ENCODE peak calls at places on chromosomes 4 and X, in five cellular contexts. U is cardiac fibroblast, S is fibroblast of mammary gland, K is nephron progenitor cell, Q is H9. A is an unnamed sample.

GRCh38 chr4:915595-915994 is 16.5 kb downstream of the GAK start:
- DNase-seq in S (peak), Q (no peak), U (peak), K (no peak), A (no peak)

GRCh38 chr4:27084685-27085356 is 224.2 kb downstream of the STIM2 start:
- DNase-seq in S (peak), Q (peak), K (peak), U (peak), A (peak)

GRCh38 chr4:24496597-24496996 is 87.8 kb downstream of the DHX15 start:
- DNase-seq in Q (no peak), S (no peak), K (no peak), U (no peak), A (no peak)

GRCh38 chr4:64767547-64767946 is 358.3 kb upstream of the TECRL start:
- DNase-seq in S (no peak), U (no peak), K (no peak), Q (no peak), A (no peak)

GRCh38 chr4:68218044-68218443 is 27.4 kb downstream of the TMPRSS11B start:
- DNase-seq in U (no peak), S (peak), K (no peak), Q (no peak), A (no peak)

GRCh38 chr4:60403986-60404385 is 796.1 kb upstream of the ADGRL3 start:
- DNase-seq in Q (no peak), K (no peak), U (no peak), S (no peak), A (no peak)

GRCh38 chr4:144209491-144209890 is 69.0 kb upstream of the GYPA start:
- DNase-seq in K (no peak), Q (no peak), S (no peak), U (no peak), A (no peak)

GRCh38 chrX:125131146-125131545 is 188.5 kb upstream of the TEX13C start:
- DNase-seq in S (no peak), K (no peak), Q (no peak), U (no peak), A (no peak)

GRCh38 chr4:17709760-17710068 is 71.7 kb downstream of the FAM184B start:
- DNase-seq in Q (no peak), U (no peak), K (no peak), S (no peak), A (no peak)

GRCh38 chr4:26727849-26728248 is 132.8 kb upstream of the STIM2 start:
- DNase-seq in Q (no peak), K (no peak), S (no peak), U (no peak), A (no peak)

GRCh38 chr4:43277003-43277402 is 384.5 kb downstream of the GRXCR1 start:
- DNase-seq in S (peak), U (no peak), Q (no peak), K (no peak), A (no peak)

GRCh38 chr4:179607003-179607402 is 2164.8 kb upstream of the AGA start:
- DNase-seq in K (no peak), U (no peak), Q (no peak), S (no peak), A (no peak)

GRCh38 chr4:134807231-134807745 is 605.7 kb upstream of the PABPC4L start:
- DNase-seq in S (no peak), K (no peak), Q (no peak), U (no peak), A (no peak)

GRCh38 chr4:3829954-3830773 is 64.0 kb downstream of the ADRA2C start:
- DNase-seq in K (peak), Q (peak), S (no peak), U (no peak), A (no peak)

GRCh38 chrX:66013195-66013816 is 26.6 kb downstream of the VSIG4 start:
- DNase-seq in U (no peak), Q (no peak), K (no peak), S (no peak), A (no peak)

GRCh38 chr4:75686346-75686745 is 13.1 kb upstream of the G3BP2 start:
- DNase-seq in S (peak), K (no peak), Q (no peak), U (no peak), A (no peak)

GRCh38 chr4:94871644-94872305 is 114.0 kb downstream of the BMPR1B start:
- DNase-seq in S (no peak), Q (no peak), U (no peak), K (no peak), A (no peak)

GRCh38 chrX:57380026-57380796 is 93.7 kb downstream of the FAAH2 start:
- DNase-seq in U (no peak), Q (no peak), S (no peak), K (no peak), A (no peak)

GRCh38 chr4:150323551-150324325 is 245.5 kb downstream of the DCLK2 start:
- DNase-seq in U (peak), K (no peak), S (no peak), Q (peak), A (no peak)

DNA sequence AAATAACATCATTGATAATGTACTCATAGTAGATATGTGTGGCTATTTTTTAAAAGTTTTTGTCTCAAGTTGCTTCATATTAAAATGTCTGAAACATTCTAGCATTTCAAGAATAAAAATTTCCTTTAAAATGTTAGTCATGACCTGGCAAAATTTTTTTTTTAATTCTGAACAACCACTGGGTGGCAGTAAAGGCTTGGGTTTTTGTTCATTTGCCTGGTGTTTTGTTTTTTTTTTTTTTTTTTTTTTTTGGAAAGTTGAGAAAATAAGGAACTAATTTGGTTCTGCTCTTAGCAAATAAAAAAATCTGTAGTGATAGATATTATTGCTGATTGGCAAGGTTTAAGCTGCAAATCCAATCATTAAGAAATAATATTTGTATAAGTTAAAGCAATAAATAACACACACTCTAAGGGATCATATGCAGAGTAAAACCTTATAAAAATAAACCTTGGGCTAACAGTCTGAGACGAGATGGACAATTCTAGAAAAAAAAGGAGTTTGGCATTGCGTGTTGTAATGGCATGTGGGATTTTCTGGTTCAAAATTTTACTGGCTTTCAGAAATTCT is 81.4 kb downstream of the CEP44 start:
- DNase-seq in U (peak), S (peak), Q (no peak), K (peak), A (peak)
- TF ChIP-seq CTCF in U (peak), S (peak), Q (peak), K (peak), A (peak)

GRCh38 chr4:52665592-52665991 is 6.5 kb upstream of the USP46 start:
- DNase-seq in Q (no peak), S (no peak), K (no peak), U (peak), A (no peak)
- TF ChIP-seq CTCF in Q (peak), S (peak), K (no peak), U (peak), A (no peak)

GRCh38 chrX:6292599-6292998 is 63.9 kb upstream of the NLGN4X start:
- DNase-seq in Q (peak), K (no peak), S (no peak), U (no peak), A (no peak)
- TF ChIP-seq CTCF in Q (peak), K (peak), S (no peak), U (no peak), A (peak)

DNA sequence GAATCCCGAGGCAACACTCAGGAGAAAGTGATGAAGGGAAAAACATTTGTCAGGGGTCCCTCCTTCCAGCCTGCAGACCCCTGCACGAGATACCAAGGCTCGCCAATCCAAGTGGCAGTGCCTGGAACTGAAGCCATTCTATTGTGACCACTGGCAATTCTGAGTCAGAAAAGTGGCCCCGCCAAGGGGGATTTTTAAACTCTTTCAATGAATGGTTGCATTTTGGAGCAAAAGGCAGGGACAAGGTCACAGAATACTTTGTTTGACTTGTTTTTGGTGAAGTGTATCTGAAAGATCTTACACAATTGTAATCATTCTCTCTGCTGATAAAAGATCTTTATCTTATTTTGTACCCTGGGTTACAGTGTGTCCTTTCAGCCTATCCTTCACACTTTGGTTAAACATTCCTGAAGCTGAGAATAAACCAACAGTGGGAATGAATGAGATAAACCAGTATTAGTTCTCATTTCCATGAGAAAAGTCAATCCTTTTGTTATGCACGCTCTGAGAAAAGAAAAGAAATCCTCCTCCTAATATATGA is 115.9 kb upstream of the PDLIM3 start:
- DNase-seq in Q (no peak), U (no peak), S (no peak), K (no peak), A (no peak)
- TF ChIP-seq CTCF in Q (peak), U (no peak), S (no peak), K (no peak), A (no peak)

DNA sequence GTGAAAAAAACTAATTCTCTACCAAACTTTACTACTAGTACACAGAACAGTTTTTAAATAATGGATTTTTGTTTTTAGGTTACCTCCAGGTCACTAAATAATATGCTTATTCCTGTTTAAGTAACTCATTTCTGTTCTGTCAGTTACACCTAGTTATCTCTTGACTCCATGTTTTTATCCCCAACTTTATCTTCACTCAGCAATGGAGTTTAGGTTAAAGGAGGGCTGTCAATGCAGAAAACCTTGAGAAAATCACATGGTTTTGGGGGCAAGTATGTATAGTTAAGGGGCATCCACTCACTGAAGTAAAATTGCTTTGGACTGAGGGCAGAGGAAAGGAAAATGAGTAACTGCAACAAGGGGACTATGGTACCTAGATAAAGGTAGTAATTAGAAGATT is 87.1 kb downstream of the UBE2K start:
- DNase-seq in S (no peak), Q (no peak), U (no peak), K (no peak), A (no peak)
- TF ChIP-seq CTCF in S (no peak), Q (no peak), U (no peak), K (no peak), A (no peak)

DNA sequence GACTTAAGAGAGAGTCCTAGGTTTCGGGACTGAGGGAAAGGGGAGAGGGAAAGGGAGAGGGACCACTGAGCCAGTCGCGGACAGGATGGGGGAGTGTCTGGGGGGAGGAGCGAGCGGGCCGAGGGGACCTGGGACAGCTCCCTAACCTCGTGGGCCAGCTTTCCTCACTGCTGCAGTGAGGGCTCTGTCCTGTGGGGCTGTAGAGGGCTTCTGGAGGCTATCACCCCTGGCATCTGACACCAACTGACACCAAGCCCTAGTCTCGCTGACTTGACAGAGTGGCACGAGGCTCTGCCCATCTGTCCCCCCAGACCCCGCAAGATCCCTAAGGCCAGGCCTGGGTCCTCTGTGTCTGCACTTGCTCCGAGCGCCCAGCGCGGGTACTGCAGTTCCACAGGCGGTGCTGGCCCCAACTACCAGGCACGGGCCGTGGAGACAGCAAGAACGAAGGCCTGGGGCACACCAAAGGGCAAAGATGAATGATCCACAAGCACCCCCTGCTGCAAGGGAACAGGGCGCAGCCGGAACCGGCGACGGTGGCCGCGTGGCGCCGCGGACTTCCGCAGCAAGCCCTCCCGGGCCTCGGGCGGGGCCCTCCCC is 465 bp downstream of the HAUS7 start:
- DNase-seq in K (peak), S (peak), U (no peak), Q (no peak), A (peak)
- TF ChIP-seq CTCF in K (no peak), S (no peak), U (peak), Q (peak), A (peak)

GRCh38 chrX:19589105-19589504 is 73.8 kb upstream of the MAP3K15 start:
- DNase-seq in S (no peak), Q (no peak), K (no peak), U (no peak), A (no peak)

GRCh38 chrX:19595036-19595435 is 79.7 kb upstream of the MAP3K15 start:
- DNase-seq in Q (no peak), K (no peak), S (peak), U (peak), A (no peak)

GRCh38 chrX:19599253-19599652 is 83.9 kb upstream of the MAP3K15 start:
- DNase-seq in U (no peak), S (no peak), Q (no peak), K (no peak), A (no peak)

GRCh38 chrX:19592952-19593351 is 77.6 kb upstream of the MAP3K15 start:
- DNase-seq in Q (no peak), S (no peak), K (no peak), U (no peak), A (no peak)

GRCh38 chrX:19593684-19594083 is 78.4 kb upstream of the MAP3K15 start:
- DNase-seq in K (no peak), U (peak), S (peak), Q (no peak), A (no peak)
- TF ChIP-seq CTCF in K (no peak), U (peak), S (peak), Q (peak), A (peak)

DNA sequence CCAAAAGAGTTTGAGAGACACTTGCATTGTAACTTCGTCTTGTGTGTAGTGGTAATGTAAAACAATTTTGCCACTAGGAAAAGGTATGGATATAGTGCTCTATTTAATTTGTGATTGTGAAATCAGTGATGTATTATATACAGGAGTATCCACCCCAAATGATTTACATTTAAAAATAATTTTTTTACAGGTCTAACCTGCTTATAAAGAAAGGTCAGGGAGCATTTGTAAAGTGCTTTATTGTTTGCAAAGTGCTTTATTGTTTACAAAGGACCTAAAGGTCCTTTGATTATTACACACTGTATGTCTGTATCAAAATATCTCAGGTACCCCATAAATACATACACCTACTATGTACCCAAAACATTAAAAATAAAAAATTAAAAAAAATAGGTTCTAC is 70.3 kb downstream of the DCK start:
- DNase-seq in Q (no peak), U (no peak), S (no peak), K (no peak), A (no peak)
- TF ChIP-seq CTCF in Q (no peak), U (no peak), S (no peak), K (no peak), A (no peak)